ENCODE peak calls at places on chromosome 1, in four cellular contexts. F is K562, W is HepG2, S is A549. L is an unnamed sample.

GRCh38 chr1:182704677-182705076 is 20.3 kb upstream of the RGS8 start:
- DNase-seq in F (no peak), W (no peak), S (no peak), L (no peak)

GRCh38 chr1:12244078-12244477 is 14.2 kb downstream of the VPS13D start:
- DNase-seq in F (peak), W (no peak), S (peak), L (no peak)

GRCh38 chr1:24206516-24207394 is 19.7 kb upstream of the IFNLR1 start:
- DNase-seq in F (no peak), W (no peak), S (no peak), L (no peak)

GRCh38 chr1:199279872-199280649 is 641.2 kb downstream of the PTPRC start:
- DNase-seq in F (no peak), W (no peak), S (no peak), L (no peak)

GRCh38 chr1:25072461-25072860 is 142.4 kb upstream of the RUNX3 start:
- DNase-seq in F (no peak), W (no peak), S (no peak), L (no peak)

GRCh38 chr1:246785536-246786111 is 61.4 kb downstream of the SCCPDH start:
- DNase-seq in F (no peak), W (no peak), S (no peak), L (no peak)

GRCh38 chr1:230843503-230844309 is 24.6 kb downstream of the C1orf198 start:
- DNase-seq in F (no peak), W (no peak), S (no peak), L (no peak)

GRCh38 chr1:20711285-20712209 is 6.3 kb downstream of the KIF17 start:
- DNase-seq in F (peak), W (no peak), S (no peak), L (no peak)

GRCh38 chr1:222165625-222166024 is 382.3 kb downstream of the HHIPL2 start:
- DNase-seq in F (no peak), W (no peak), S (no peak), L (no peak)

GRCh38 chr1:15123925-15124324 is 29.6 kb upstream of the TMEM51 start:
- DNase-seq in F (no peak), W (no peak), S (no peak), L (no peak)

GRCh38 chr1:54836594-54836993 is 35.5 kb upstream of the TTC22 start:
- DNase-seq in F (no peak), W (no peak), S (no peak), L (peak)

GRCh38 chr1:165880993-165881392 is 53.6 kb downstream of the UCK2 start:
- DNase-seq in F (no peak), W (no peak), S (no peak), L (no peak)

GRCh38 chr1:90924982-90925381 is 96.9 kb downstream of the ZNF644 start:
- DNase-seq in F (no peak), W (no peak), S (no peak), L (peak)

GRCh38 chr1:43540653-43541071 is 10.0 kb downstream of the PTPRF start:
- DNase-seq in F (no peak), W (no peak), S (no peak), L (no peak)

GRCh38 chr1:111267801-111268508 is 22.7 kb upstream of the CHIA start:
- DNase-seq in F (no peak), W (no peak), S (no peak), L (no peak)

GRCh38 chr1:25782608-25783201 is 17.3 kb upstream of the SELENON start:
- DNase-seq in F (peak), W (no peak), S (no peak), L (no peak)

GRCh38 chr1:228021526-228022030 is 14.8 kb downstream of the WNT3A start:
- DNase-seq in F (no peak), W (no peak), S (no peak), L (peak)

GRCh38 chr1:205813755-205814058 is 709 bp upstream of the SLC41A1 start:
- DNase-seq in F (no peak), W (no peak), S (no peak), L (no peak)

GRCh38 chr1:156436319-156437043 is 64.1 kb downstream of the MEF2D start:
- DNase-seq in F (no peak), W (no peak), S (no peak), L (peak)

GRCh38 chr1:2481885-2482284 is 5.8 kb downstream of the PLCH2 start:
- DNase-seq in F (no peak), W (no peak), S (no peak), L (no peak)

GRCh38 chr1:67053535-67053784 is 488 bp downstream of the SLC35D1 start:
- DNase-seq in F (peak), W (peak), S (peak), L (no peak)

GRCh38 chr1:172041689-172042088 is 200.4 kb downstream of the DNM3 start:
- DNase-seq in F (no peak), W (no peak), S (no peak), L (no peak)

GRCh38 chr1:94741510-94741909 is 78.6 kb upstream of the SLC44A3 start:
- DNase-seq in F (no peak), W (no peak), S (no peak), L (no peak)

GRCh38 chr1:37630426-37631038 is 4.2 kb downstream of the RSPO1 start:
- DNase-seq in F (no peak), W (no peak), S (no peak), L (no peak)

GRCh38 chr1:41862411-41863221 is 56.1 kb downstream of the HIVEP3 start:
- DNase-seq in F (peak), W (no peak), S (peak), L (no peak)

GRCh38 chr1:17759114-17759513 is 4.0 kb downstream of the ACTL8 start:
- DNase-seq in F (peak), W (peak), S (no peak), L (peak)

GRCh38 chr1:159916240-159917051 is 8.9 kb downstream of the TAGLN2 start:
- DNase-seq in F (no peak), W (peak), S (peak), L (no peak)

DNA sequence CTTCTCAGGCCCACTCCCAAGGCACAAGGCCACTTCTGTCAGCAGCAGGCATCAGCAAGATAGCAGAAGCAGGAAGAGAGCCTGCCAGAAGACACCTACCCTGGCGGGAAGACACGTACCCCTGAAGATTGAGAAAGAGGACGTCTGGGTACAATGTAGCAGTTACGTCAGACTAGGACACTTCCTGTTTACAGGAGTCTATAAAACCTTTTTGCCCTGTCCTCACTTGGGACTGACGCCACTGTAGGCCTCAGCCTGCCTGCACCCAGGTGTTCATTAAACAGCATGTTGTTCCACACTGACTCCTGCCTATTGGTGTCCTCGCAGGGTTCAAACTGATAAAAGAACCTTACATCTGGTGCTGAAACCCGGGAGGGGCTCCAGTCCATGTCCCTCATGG is 56.7 kb downstream of the ODF2L start:
- DNase-seq in F (no peak), W (no peak), S (no peak), L (no peak)
- TF ChIP-seq RNF2 in F (no peak), W (no peak), S (no peak), L (no peak)

GRCh38 chr1:107677674-107678073 is 287.3 kb downstream of the VAV3 start:
- DNase-seq in F (no peak), W (no peak), S (no peak), L (no peak)
- TF ChIP-seq RNF2 in F (no peak), W (no peak), S (no peak), L (no peak)

GRCh38 chr1:31627930-31628421 is 10.5 kb downstream of the HCRTR1 start:
- DNase-seq in F (no peak), W (no peak), S (no peak), L (no peak)
- TF ChIP-seq RNF2 in F (no peak), W (no peak), S (no peak), L (no peak)

GRCh38 chr1:10490271-10490970 is 15.7 kb downstream of the PEX14 start:
- DNase-seq in F (no peak), W (no peak), S (no peak), L (no peak)
- TF ChIP-seq RNF2 in F (no peak), W (no peak), S (no peak), L (no peak)

GRCh38 chr1:9238550-9238949 is 4.0 kb downstream of the H6PD start:
- DNase-seq in F (no peak), W (no peak), S (no peak), L (no peak)

GRCh38 chr1:9240914-9241820 is 6.6 kb downstream of the H6PD start:
- DNase-seq in F (no peak), W (no peak), S (no peak), L (no peak)

GRCh38 chr1:9241891-9242290 is 7.3 kb downstream of the H6PD start:
- DNase-seq in F (no peak), W (no peak), S (no peak), L (no peak)

GRCh38 chr1:9238134-9238533 is 3.6 kb downstream of the H6PD start:
- DNase-seq in F (no peak), W (no peak), S (no peak), L (no peak)

DNA sequence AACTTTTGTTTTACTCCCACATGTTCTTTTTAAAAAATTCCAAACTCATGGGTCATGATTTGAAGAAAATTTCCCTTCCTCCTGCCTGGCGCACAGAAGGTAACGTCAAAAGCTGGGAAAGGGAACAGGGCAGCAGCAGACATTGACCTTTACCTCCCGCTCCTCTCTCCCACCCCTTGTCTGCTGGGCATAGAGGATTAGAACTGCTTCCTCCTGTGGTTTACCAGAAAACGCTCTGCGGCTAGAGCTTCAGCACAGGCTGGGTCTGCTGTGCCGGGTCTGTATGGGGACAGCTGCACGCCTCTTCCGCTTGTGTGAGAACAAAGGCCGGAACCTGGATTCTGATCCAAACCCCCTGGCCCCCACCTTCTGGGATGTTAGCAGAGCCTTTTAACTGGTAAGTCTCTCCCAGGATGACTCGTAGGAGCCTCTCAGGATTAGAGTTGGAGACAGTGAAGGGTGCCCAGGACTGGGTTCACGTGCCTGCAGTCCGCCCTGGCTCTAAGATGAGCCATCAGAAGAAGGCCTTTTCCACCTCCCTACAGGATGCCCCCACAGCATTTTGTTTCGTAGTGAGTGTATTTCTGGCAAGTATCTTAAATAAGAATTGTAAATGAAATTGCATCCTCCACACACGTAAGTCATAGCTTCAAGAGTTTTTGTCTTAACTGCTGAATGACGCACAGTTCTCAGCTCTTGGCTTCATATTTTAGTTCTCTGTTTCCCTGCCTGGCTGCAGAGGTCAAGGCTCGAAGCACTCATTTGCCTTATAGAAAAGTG is 5.2 kb downstream of the H6PD start:
- DNase-seq in F (no peak), W (peak), S (no peak), L (no peak)
- TF ChIP-seq RNF2 in F (no peak), W (no peak), S (no peak), L (no peak)

GRCh38 chr1:51058863-51059262 is 43.2 kb upstream of the C1orf185 start:
- DNase-seq in F (peak), W (peak), S (no peak), L (no peak)
- TF ChIP-seq RNF2 in F (no peak), W (no peak), S (no peak), L (no peak)

GRCh38 chr1:114155756-114156155 is 2.1 kb upstream of the SYT6 start:
- DNase-seq in F (no peak), W (no peak), S (no peak), L (no peak)

GRCh38 chr1:114153051-114153620 is 533 bp downstream of the SYT6 start:
- DNase-seq in F (no peak), W (no peak), S (peak), L (peak)

GRCh38 chr1:114153621-114154145 is at the start of gene SYT6:
- DNase-seq in F (no peak), W (no peak), S (no peak), L (peak)

GRCh38 chr1:114154963-114155322 is 1.3 kb upstream of the SYT6 start:
- DNase-seq in F (no peak), W (no peak), S (no peak), L (no peak)

GRCh38 chr1:114154146-114154962 is 685 bp upstream of the SYT6 start:
- DNase-seq in F (no peak), W (no peak), S (no peak), L (peak)
- TF ChIP-seq RNF2 in F (no peak), W (no peak), S (no peak), L (no peak)

L was measured in H1.